ENCODE peak calls at places on chromosomes 6 and 20, in ten cellular contexts. U is nephron progenitor cell; D is D341Med; W is NCI-H1092; V is activated CD4-positive, alpha-beta T cell treated with anti-CD3 and anti-CD28 coated beads, Interleukin-2, amount 50 U/mL, for 1 hour; T is sciatic nerve; I is lung microvascular endothelial cell; F is A172; R is CD8-positive, alpha-beta memory T cell; A is LoVo. L is an unnamed sample.

GRCh38 chr6:43096451-43097097 is 20.5 kb downstream of the PTK7 start:
- DNase-seq in F (peak), W (no peak), U (peak), I (peak), A (no peak), V (no peak), T (no peak), D (no peak), R (no peak), L (no peak)

GRCh38 chr6:110097443-110097842 is 82.0 kb downstream of the WASF1 start:
- DNase-seq in F (no peak), V (no peak), R (no peak), I (no peak), A (no peak), T (no peak), W (no peak), D (no peak), U (no peak), L (no peak)

GRCh38 chr6:89035252-89036106 is 45.1 kb upstream of the PNRC1 start:
- DNase-seq in F (peak), V (no peak), W (no peak), I (no peak), D (no peak), A (peak), U (no peak), R (no peak), T (peak), L (peak)

GRCh38 chr20:57657537-57658446 is 37.6 kb upstream of the ZBP1 start:
- DNase-seq in I (no peak), D (peak), W (peak), T (peak), R (peak), A (no peak), F (peak), V (peak), U (no peak), L (peak)

GRCh38 chr6:31794866-31795615 is 511 bp downstream of the VARS1 start:
- DNase-seq in A (no peak), F (peak), U (peak), D (peak), W (no peak), T (no peak), V (no peak), R (no peak), I (no peak), L (no peak)

GRCh38 chr6:13421425-13422057 is 65.9 kb downstream of the GFOD1 start:
- DNase-seq in V (no peak), A (no peak), F (no peak), W (no peak), D (no peak), U (no peak), T (no peak), I (no peak), R (no peak), L (no peak)

GRCh38 chr6:27847706-27848105 is 64.5 kb downstream of the OR2B2 start:
- DNase-seq in U (no peak), A (no peak), T (no peak), W (no peak), R (no peak), I (no peak), V (no peak), D (no peak), F (peak), L (no peak)

GRCh38 chr20:50721881-50722281 is 9.5 kb upstream of the PARD6B start:
- DNase-seq in I (no peak), U (no peak), T (peak), V (no peak), W (no peak), F (no peak), D (no peak), R (no peak), A (no peak), L (no peak)

GRCh38 chr20:44209691-44210421 is 715 bp downstream of the OSER1 start:
- DNase-seq in D (peak), I (peak), R (no peak), A (no peak), V (no peak), W (no peak), F (peak), U (peak), T (no peak), L (no peak)

GRCh38 chr20:49669601-49670189 is 44.0 kb downstream of the B4GALT5 start:
- DNase-seq in F (no peak), V (no peak), T (no peak), A (no peak), U (no peak), I (no peak), D (no peak), R (no peak), W (no peak), L (no peak)

GRCh38 chr6:15501806-15502450 is 160.9 kb downstream of the DTNBP1 start:
- DNase-seq in D (no peak), T (no peak), F (peak), U (no peak), A (no peak), V (no peak), W (no peak), R (no peak), I (no peak), L (no peak)

GRCh38 chr20:63238491-63239126 is 2.9 kb downstream of the BIRC7 start:
- DNase-seq in R (peak), W (no peak), U (no peak), T (no peak), F (no peak), D (no peak), V (no peak), I (peak), A (no peak), L (no peak)

GRCh38 chr20:41889871-41890224 is 271.7 kb upstream of the CHD6 start:
- DNase-seq in D (no peak), V (no peak), A (no peak), I (no peak), W (no peak), R (no peak), T (no peak), F (no peak), U (no peak), L (no peak)

GRCh38 chr6:163985710-163986109 is 571.2 kb downstream of the QKI start:
- DNase-seq in T (no peak), A (no peak), V (no peak), R (no peak), U (no peak), D (no peak), I (peak), W (no peak), F (peak), L (no peak)

GRCh38 chr6:42400031-42400760 is 51.5 kb downstream of the TRERF1 start:
- DNase-seq in T (no peak), D (no peak), A (no peak), U (no peak), R (no peak), F (no peak), V (no peak), I (no peak), W (no peak), L (no peak)

GRCh38 chr6:126210398-126211075 is 129.4 kb upstream of the CENPW start:
- DNase-seq in U (no peak), W (no peak), A (no peak), F (no peak), V (no peak), I (no peak), R (no peak), D (no peak), T (no peak), L (no peak)

GRCh38 chr6:156359912-156360311 is 417.3 kb upstream of the ARID1B start:
- DNase-seq in U (no peak), T (no peak), D (peak), V (no peak), W (no peak), I (no peak), R (no peak), A (no peak), F (no peak), L (no peak)

GRCh38 chr6:83343121-83343520 is 87.7 kb downstream of the ME1 start:
- DNase-seq in T (no peak), W (no peak), F (no peak), A (no peak), I (no peak), D (no peak), V (no peak), R (no peak), U (no peak), L (no peak)

GRCh38 chr6:137303436-137303835 is 84.3 kb upstream of the IFNGR1 start:
- DNase-seq in T (no peak), A (no peak), D (no peak), W (no peak), F (peak), I (no peak), V (no peak), R (no peak), U (no peak), L (no peak)

GRCh38 chr6:38867726-38868125 is 152.6 kb downstream of the DNAH8 start:
- DNase-seq in I (no peak), V (no peak), R (no peak), F (no peak), U (no peak), W (no peak), T (no peak), A (no peak), D (no peak), L (no peak)

GRCh38 chr6:37150314-37150713 is 19.6 kb upstream of the PIM1 start:
- DNase-seq in D (no peak), R (no peak), A (no peak), F (no peak), V (no peak), U (no peak), T (no peak), W (no peak), I (no peak), L (no peak)

GRCh38 chr20:6483727-6484126 is 283.8 kb upstream of the BMP2 start:
- DNase-seq in I (no peak), R (no peak), T (no peak), D (no peak), U (no peak), A (no peak), W (no peak), F (no peak), V (no peak), L (no peak)

GRCh38 chr6:146460941-146461340 is 82.7 kb upstream of the RAB32 start:
- DNase-seq in A (no peak), F (no peak), V (no peak), T (no peak), U (no peak), I (no peak), W (no peak), R (no peak), D (no peak), L (no peak)

GRCh38 chr20:56163806-56164205 is 84.7 kb upstream of the MC3R start:
- DNase-seq in W (no peak), F (no peak), V (no peak), T (no peak), I (no peak), R (no peak), A (no peak), D (no peak), U (no peak), L (no peak)

GRCh38 chr6:112665815-112666214 is 318.7 kb downstream of the RFPL4B start:
- DNase-seq in F (no peak), U (no peak), W (no peak), R (no peak), A (no peak), D (no peak), V (no peak), T (no peak), I (peak), L (no peak)

GRCh38 chr6:159875194-159875593 is 15.6 kb upstream of the MAS1 start:
- DNase-seq in U (peak), T (no peak), A (no peak), F (no peak), W (no peak), D (no peak), R (no peak), V (no peak), I (no peak), L (no peak)

GRCh38 chr6:37433657-37434271 is 743 bp downstream of the CMTR1 start:
- DNase-seq in W (no peak), T (no peak), U (no peak), I (no peak), A (no peak), F (peak), D (no peak), V (peak), R (peak), L (no peak)

GRCh38 chr6:158769696-158770446 is 49.3 kb downstream of the EZR start:
- DNase-seq in R (no peak), W (peak), T (no peak), V (no peak), D (no peak), I (no peak), F (no peak), U (no peak), A (no peak), L (peak)

GRCh38 chr6:134844120-134844519 is 105.8 kb downstream of the ALDH8A1 start:
- DNase-seq in I (no peak), D (no peak), F (no peak), R (no peak), W (no peak), T (no peak), U (no peak), A (no peak), V (no peak), L (no peak)